ENCODE peak calls at places on chromosomes 3 and 15, in six cellular contexts. L is psoas muscle, P is left lung, Q is heart right ventricle, E is transverse colon, K is mesendoderm. U is an unnamed sample.
A peak's percentile ranks its signal among the peaks of the same experiment; 100 is the strongest.

GRCh38 chr15:42919794-42920280 is 741 bp downstream of the TTBK2 start:
- DNase-seq in E (peak; percentile 12), L (no peak), K (peak; percentile 52), Q (no peak), P (no peak), U (peak; percentile 58)

GRCh38 chr15:68232937-68233336 is 3.4 kb upstream of the CLN6 start:
- DNase-seq in K (no peak), P (no peak), E (no peak), Q (no peak), L (peak; percentile 61), U (no peak)

GRCh38 chr3:61809879-61810278 is 248.5 kb downstream of the PTPRG start:
- DNase-seq in P (no peak), E (peak; percentile 72), K (no peak), Q (peak; percentile 83), L (peak; percentile 66), U (peak; percentile 6)

GRCh38 chr15:100721758-100722550 is 119.6 kb downstream of the ASB7 start:
- DNase-seq in E (peak; percentile 64), Q (peak; percentile 53), P (peak; percentile 84), K (no peak), L (peak; percentile 83), U (peak; percentile 63)

GRCh38 chr15:98154863-98155262 is 194.4 kb downstream of the ARRDC4 start:
- DNase-seq in L (no peak), K (peak; percentile 70), E (no peak), Q (no peak), P (no peak), U (peak; percentile 20)

GRCh38 chr3:44355634-44356033 is 17.1 kb downstream of the TCAIM start:
- DNase-seq in E (no peak), L (no peak), Q (peak; percentile 41), K (no peak), P (no peak), U (peak; percentile 62)

GRCh38 chr3:140842984-140843649 is 98.5 kb upstream of the SLC25A36 start:
- DNase-seq in E (no peak), L (no peak), P (no peak), K (no peak), Q (no peak), U (no peak)

GRCh38 chr15:62390793-62391543 is 225.9 kb upstream of the C2CD4B start:
- DNase-seq in E (peak; percentile 44), Q (peak; percentile 20), P (peak; percentile 50), L (peak; percentile 79), K (peak; percentile 67), U (peak; percentile 45)

GRCh38 chr3:150248116-150248864 is 159.8 kb upstream of the TSC22D2 start:
- DNase-seq in E (no peak), Q (no peak), P (peak; percentile 41), K (peak; percentile 45), L (no peak), U (no peak)

GRCh38 chr3:183265713-183266417 is 12.8 kb downstream of the B3GNT5 start:
- DNase-seq in K (no peak), L (no peak), E (peak; percentile 78), P (no peak), Q (no peak), U (peak; percentile 71)

GRCh38 chr15:25790003-25790660 is 73.0 kb downstream of the ATP10A start:
- DNase-seq in Q (peak; percentile 54), K (peak; percentile 50), E (peak; percentile 42), L (no peak), P (peak; percentile 34), U (no peak)

GRCh38 chr3:13269711-13270378 is 150.3 kb downstream of the NUP210 start:
- DNase-seq in Q (no peak), P (no peak), L (peak; percentile 6), E (no peak), K (no peak), U (no peak)

GRCh38 chr3:31472479-31473390 is 60.0 kb upstream of the STT3B start:
- DNase-seq in P (no peak), L (no peak), E (no peak), K (no peak), Q (no peak), U (peak; percentile 24)

GRCh38 chr3:53346514-53346913 is 829 bp downstream of the DCP1A start:
- DNase-seq in Q (no peak), P (no peak), K (peak; percentile 48), E (no peak), L (no peak), U (no peak)

GRCh38 chr3:187292186-187292585 is 649 bp upstream of the MASP1 start:
- DNase-seq in P (no peak), Q (no peak), E (no peak), K (no peak), L (peak; percentile 56), U (no peak)

GRCh38 chr3:14605070-14605469 is 46.5 kb upstream of the CCDC174 start:
- DNase-seq in K (no peak), L (no peak), E (no peak), Q (no peak), P (no peak), U (no peak)

DNA sequence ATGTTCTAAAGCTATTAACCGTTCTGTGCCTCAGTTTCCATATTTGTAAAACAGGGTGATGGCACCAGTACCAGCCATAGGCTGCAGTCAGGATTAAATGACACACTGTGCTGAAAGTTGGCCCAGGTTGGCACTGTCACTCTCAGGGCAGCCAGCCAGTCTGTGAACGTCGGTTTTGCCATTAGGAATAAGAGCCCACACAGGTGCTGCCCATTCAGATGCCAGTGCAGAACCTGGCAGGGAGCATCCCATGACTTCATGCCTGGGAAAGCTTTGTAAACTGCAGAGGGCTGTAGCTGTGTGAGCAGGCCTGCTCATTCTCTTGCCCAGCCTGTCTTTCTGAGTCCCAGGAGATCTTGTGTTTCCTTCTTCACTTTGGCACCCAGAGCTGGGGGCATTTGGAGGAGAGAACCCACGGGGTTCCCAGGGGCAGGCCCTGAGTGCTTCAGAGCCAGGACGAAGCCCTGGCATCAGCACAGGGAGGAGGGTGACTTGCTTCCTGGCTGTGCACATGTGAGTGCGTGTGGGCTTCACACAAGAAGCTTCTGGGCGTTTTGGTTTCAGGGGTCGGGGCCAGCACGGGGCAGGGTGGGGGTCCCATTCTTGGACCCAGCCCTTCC is 46.9 kb downstream of the ZNF710 start:
- DNase-seq in E (no peak), L (peak; percentile 70), Q (no peak), P (no peak), K (no peak), U (no peak)
- H3K27ac ChIP-seq in E (no peak overlapping the region), L (peak overlapping the region; percentile 78), Q (no peak overlapping the region), P (peak overlapping the region; percentile 80), K (no peak overlapping the region), U (no peak overlapping the region)

GRCh38 chr3:132136334-132136716 is 101.5 kb upstream of the CPNE4 start:
- DNase-seq in Q (no peak), P (no peak), L (no peak), E (no peak), K (no peak), U (no peak)
- H3K4me3 ChIP-seq in Q (no peak overlapping the region), P (no peak overlapping the region), L (no peak overlapping the region), E (no peak overlapping the region), K (no peak overlapping the region), U (no peak overlapping the region)

GRCh38 chr3:45978348-45978747 is 17.3 kb downstream of the FYCO1 start:
- DNase-seq in E (peak; percentile 89), L (no peak), P (peak; percentile 76), Q (no peak), K (no peak), U (no peak)
- H3K27ac ChIP-seq in E (peak overlapping the region; percentile 62), L (peak overlapping the region; percentile 99), P (no peak overlapping the region), Q (no peak overlapping the region), K (no peak overlapping the region), U (no peak overlapping the region)

GRCh38 chr3:127628426-127628787 is 578 bp upstream of the PODXL2 start:
- DNase-seq in E (no peak), P (no peak), Q (no peak), L (no peak), K (no peak), U (no peak)
- H3K4me3 ChIP-seq in E (no peak overlapping the region), P (no peak overlapping the region), Q (peak overlapping the region; percentile 14), L (no peak overlapping the region), K (no peak overlapping the region), U (no peak overlapping the region)

DNA sequence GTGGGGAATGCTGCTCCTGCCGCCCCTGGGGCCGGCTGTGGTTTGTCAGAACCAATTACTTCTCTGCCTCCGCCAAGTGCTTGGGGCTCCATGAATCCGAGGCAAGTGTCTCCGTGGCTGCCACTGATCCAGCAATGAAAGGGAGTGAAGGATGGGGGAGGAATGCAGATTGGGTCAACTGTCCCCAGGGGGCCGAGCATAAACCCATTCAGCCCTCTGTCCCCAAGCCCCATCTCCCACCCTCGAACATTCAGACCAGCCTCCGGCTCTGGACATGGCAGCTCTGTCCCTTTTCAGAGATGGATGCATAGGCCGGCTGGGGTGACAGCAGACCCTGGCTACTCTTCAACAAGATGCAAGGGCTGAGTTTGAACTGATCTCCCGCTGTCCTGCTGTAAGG is 35.5 kb downstream of the CACNA2D2 start:
- DNase-seq in L (no peak), K (no peak), E (no peak), P (no peak), Q (no peak), U (no peak)
- H3K27ac ChIP-seq in L (no peak overlapping the region), K (no peak overlapping the region), E (no peak overlapping the region), P (no peak overlapping the region), Q (no peak overlapping the region), U (no peak overlapping the region)

DNA sequence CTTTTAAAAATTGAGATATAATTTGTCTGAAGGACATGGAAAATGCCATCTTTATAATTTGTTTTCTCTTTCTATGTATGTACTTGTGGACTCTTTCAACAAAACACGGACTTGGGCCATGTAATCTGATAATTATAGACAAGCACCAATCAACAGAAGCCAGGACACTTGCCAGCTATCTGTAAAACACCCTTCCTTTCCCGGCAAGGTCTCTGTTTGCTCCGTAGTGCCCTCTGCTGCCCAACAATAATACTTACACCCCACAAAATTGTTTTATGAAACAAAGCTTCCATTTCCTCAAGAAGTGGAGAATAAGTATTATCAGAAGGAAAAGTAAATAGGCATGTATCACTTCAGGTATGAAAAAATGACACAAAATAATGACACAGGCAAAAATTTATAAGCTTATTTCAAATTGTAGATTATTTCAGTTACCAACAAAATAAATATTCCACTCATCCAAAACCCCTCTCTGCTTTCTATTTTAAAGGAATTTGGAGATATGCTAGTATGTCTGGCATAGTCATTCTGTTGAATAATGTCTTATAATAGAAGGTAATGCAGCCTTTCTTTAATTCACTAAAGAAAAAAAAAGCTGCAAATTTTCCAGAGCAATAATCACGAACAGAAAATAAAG is 32.8 kb downstream of the MYH15 start:
- DNase-seq in L (no peak), P (peak; percentile 43), E (peak; percentile 79), K (peak; percentile 71), Q (peak; percentile 31), U (peak; percentile 84)
- H3K4me3 ChIP-seq in L (no peak overlapping the region), P (no peak overlapping the region), E (no peak overlapping the region), K (no peak overlapping the region), Q (no peak overlapping the region), U (no peak overlapping the region)

U was measured in A673.